ENCODE peak calls at places on chromosomes 13 and 19, in six cellular contexts. O, M, W, X, L and Z are unnamed samples.

GRCh38 chr19:11422163-11423068 is 3.3 kb upstream of the RGL3 start:
- DNase-seq in O (peak), M (no peak), W (peak), X (peak), L (peak), Z (peak)

GRCh38 chr13:111245781-111246384 is 74.6 kb upstream of the TEX29 start:
- DNase-seq in O (peak), M (peak), W (no peak), X (no peak), L (no peak), Z (no peak)

GRCh38 chr19:39139305-39140194 is 14.0 kb downstream of the PAK4 start:
- DNase-seq in O (peak), M (no peak), W (peak), X (peak), L (no peak), Z (no peak)

GRCh38 chr19:52140077-52140710 is 456 bp upstream of the ZNF616 start:
- DNase-seq in O (peak), M (no peak), W (no peak), X (no peak), L (no peak), Z (no peak)

GRCh38 chr13:67469623-67470022 is 239.5 kb upstream of the PCDH9 start:
- DNase-seq in O (no peak), M (no peak), W (no peak), X (no peak), L (no peak), Z (no peak)

GRCh38 chr19:7772752-7773291 is 9.8 kb downstream of the CLEC4M start:
- DNase-seq in O (peak), M (no peak), W (peak), X (no peak), L (no peak), Z (no peak)

GRCh38 chr13:63628310-63628709 is 2212.7 kb upstream of the PCDH20 start:
- DNase-seq in O (no peak), M (no peak), W (no peak), X (no peak), L (no peak), Z (no peak)

GRCh38 chr13:51435002-51435578 is 17.7 kb downstream of the INTS6 start:
- DNase-seq in O (no peak), M (peak), W (peak), X (no peak), L (no peak), Z (no peak)

GRCh38 chr13:97226788-97227627 is 4.9 kb downstream of the MBNL2 start:
- DNase-seq in O (no peak), M (no peak), W (peak), X (peak), L (no peak), Z (peak)

GRCh38 chr19:15288146-15288963 is 44.0 kb downstream of the BRD4 start:
- DNase-seq in O (no peak), M (peak), W (no peak), X (no peak), L (no peak), Z (peak)

GRCh38 chr19:7515471-7516226 is at the start of gene ZNF358:
- DNase-seq in O (peak), M (peak), W (peak), X (no peak), L (peak), Z (peak)

GRCh38 chr19:31349160-31349881 is at the start of gene TSHZ3:
- DNase-seq in O (peak), M (peak), W (peak), X (no peak), L (peak), Z (no peak)

GRCh38 chr13:20446405-20446804 is 79.3 kb downstream of the CRYL1 start:
- DNase-seq in O (no peak), M (no peak), W (no peak), X (no peak), L (no peak), Z (no peak)

GRCh38 chr19:6739390-6739883 is at the start of gene TRIP10:
- DNase-seq in O (peak), M (peak), W (peak), X (no peak), L (peak), Z (peak)

GRCh38 chr13:40629678-40630384 is 36.6 kb downstream of the FOXO1 start:
- DNase-seq in O (no peak), M (no peak), W (no peak), X (no peak), L (no peak), Z (peak)

GRCh38 chr13:48585456-48585840 is 52.6 kb upstream of the RCBTB2 start:
- DNase-seq in O (peak), M (no peak), W (no peak), X (no peak), L (no peak), Z (no peak)

GRCh38 chr13:51364404-51365008 is 25.0 kb downstream of the SERPINE3 start:
- DNase-seq in O (peak), M (peak), W (peak), X (peak), L (no peak), Z (no peak)

GRCh38 chr13:27981006-27981708 is 7.3 kb downstream of the URAD start:
- DNase-seq in O (no peak), M (no peak), W (no peak), X (no peak), L (no peak), Z (no peak)

GRCh38 chr13:21683034-21683733 is 12.3 kb downstream of the FGF9 start:
- DNase-seq in O (peak), M (peak), W (no peak), X (no peak), L (no peak), Z (no peak)

GRCh38 chr19:53881482-53882390 is at the start of gene PRKCG:
- DNase-seq in O (no peak), M (no peak), W (peak), X (no peak), L (peak), Z (no peak)

DNA sequence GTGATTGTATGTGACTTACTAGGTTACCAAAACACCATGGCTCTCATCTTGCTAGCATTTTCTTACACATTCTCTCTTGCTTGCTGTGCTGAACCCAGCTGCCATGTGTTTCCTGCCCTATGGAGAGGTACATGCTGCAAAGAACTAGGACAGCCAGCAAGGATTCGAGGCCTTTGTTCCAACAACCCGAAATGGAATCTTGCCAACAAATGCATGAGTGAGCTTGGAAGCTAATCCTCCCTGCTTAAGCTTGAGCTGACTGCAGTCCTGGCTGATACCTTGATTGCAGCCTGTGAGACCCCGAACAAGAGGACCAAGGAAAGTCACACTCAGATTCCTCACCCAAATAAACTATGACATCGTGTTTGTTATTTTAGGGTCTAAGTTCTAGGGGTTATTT is 651.2 kb downstream of the SLITRK6 start:
- DNase-seq in O (peak), M (no peak), W (peak), X (no peak), L (no peak), Z (no peak)
- H3K4me3 ChIP-seq in O (no peak), M (no peak), W (no peak), X (no peak), L (no peak), Z (no peak)

DNA sequence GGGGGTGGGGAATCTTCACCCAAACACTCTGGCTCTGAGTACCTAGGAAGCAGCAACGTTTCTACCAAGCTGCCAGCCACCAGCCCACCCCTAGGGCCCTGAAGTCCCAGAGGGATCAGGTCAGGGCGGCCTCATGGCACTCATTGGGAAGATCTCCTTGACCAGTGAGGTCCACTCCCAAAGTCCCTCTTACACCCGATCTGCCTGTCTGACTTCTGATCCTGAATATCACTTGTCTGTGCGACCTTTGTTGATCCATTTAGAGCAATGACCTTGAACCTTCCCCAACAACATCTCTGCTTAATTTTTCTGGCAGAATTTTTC is 2.1 kb upstream of the GNA15 start:
- DNase-seq in O (no peak), M (no peak), W (no peak), X (no peak), L (no peak), Z (no peak)
- H3K9ac ChIP-seq in O (no peak), M (no peak), W (no peak), X (no peak), L (no peak), Z (no peak)

GRCh38 chr13:109868583-109869311 is 82.4 kb upstream of the IRS2 start:
- DNase-seq in O (no peak), M (peak), W (no peak), X (no peak), L (no peak), Z (no peak)
- H3K4me3 ChIP-seq in O (no peak), M (no peak), W (no peak), X (no peak), L (no peak), Z (no peak)

GRCh38 chr19:47429140-47429793 is 9.9 kb upstream of the MEIS3 start:
- DNase-seq in O (no peak), M (no peak), W (peak), X (no peak), L (peak), Z (no peak)

GRCh38 chr19:47432499-47432898 is 13.2 kb upstream of the MEIS3 start:
- DNase-seq in O (no peak), M (no peak), W (no peak), X (no peak), L (no peak), Z (no peak)

GRCh38 chr19:47432091-47432490 is 12.8 kb upstream of the MEIS3 start:
- DNase-seq in O (no peak), M (no peak), W (no peak), X (no peak), L (no peak), Z (no peak)

GRCh38 chr19:47428177-47428894 is 9.0 kb upstream of the MEIS3 start:
- DNase-seq in O (peak), M (peak), W (peak), X (peak), L (peak), Z (peak)

GRCh38 chr19:47430041-47430802 is 10.9 kb upstream of the MEIS3 start:
- DNase-seq in O (peak), M (peak), W (peak), X (no peak), L (peak), Z (no peak)
- H3K9ac ChIP-seq in O (no peak), M (no peak), W (peak), X (peak), L (peak), Z (no peak)

DNA sequence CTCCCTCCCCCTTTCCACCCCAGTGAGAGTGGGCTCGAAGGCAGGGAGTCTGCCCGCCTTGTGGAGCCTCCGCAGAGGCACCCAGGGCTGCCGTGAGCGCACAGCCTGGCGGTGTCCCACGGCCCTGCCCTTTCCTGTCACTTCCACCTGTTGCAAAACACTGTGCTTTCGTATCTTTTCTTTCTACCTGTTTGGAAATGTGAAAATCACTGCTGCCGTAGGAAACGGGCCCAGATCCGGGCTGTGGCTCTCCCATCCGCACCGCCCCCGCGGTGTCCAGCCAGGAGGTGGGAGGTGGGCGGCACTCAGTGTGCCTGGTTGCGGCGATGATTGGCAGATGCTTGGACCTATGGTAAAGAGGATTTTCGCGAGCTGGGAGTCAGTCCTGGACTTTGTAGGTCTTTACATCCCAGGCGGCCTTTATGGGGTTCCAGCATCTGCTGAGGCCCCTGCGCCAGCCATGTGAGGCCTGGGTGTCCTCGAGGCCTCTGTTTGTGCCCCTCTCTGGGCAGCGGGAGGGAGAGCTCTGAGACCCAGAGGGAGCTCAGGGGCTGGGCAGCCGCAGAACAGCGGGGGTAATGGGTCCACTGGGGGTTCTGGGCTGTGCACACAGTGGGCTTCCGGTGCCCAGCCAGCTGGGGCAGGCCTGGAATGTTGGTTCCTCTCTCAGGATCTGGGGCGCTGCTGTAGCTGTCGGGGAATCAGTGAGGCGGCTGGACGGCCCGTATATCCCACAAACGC is 6.1 kb downstream of the STK11 start:
- DNase-seq in O (peak), M (no peak), W (peak), X (no peak), L (no peak), Z (no peak)
- H3K4me3 ChIP-seq in O (no peak), M (no peak), W (no peak), X (no peak), L (no peak), Z (no peak)

GRCh38 chr19:17244618-17245534 is 843 bp downstream of the NR2F6 start:
- DNase-seq in O (no peak), M (no peak), W (no peak), X (no peak), L (no peak), Z (no peak)

GRCh38 chr19:17243340-17243853 is 2.3 kb downstream of the NR2F6 start:
- DNase-seq in O (no peak), M (no peak), W (no peak), X (no peak), L (no peak), Z (no peak)

GRCh38 chr19:17245535-17245984 is at the start of gene NR2F6:
- DNase-seq in O (no peak), M (no peak), W (no peak), X (no peak), L (no peak), Z (no peak)

GRCh38 chr19:17242431-17243208 is 3.1 kb downstream of the NR2F6 start:
- DNase-seq in O (no peak), M (no peak), W (no peak), X (no peak), L (no peak), Z (no peak)

GRCh38 chr19:17243854-17244617 is 1.7 kb downstream of the NR2F6 start:
- DNase-seq in O (no peak), M (peak), W (peak), X (no peak), L (peak), Z (no peak)
- H3K9ac ChIP-seq in O (peak), M (peak), W (peak), X (peak), L (peak), Z (no peak)

GRCh38 chr19:17328517-17329060 is 6.1 kb downstream of the ANO8 start:
- DNase-seq in O (no peak), M (no peak), W (no peak), X (no peak), L (peak), Z (no peak)

GRCh38 chr19:17327068-17327653 is 7.5 kb downstream of the ANO8 start:
- DNase-seq in O (no peak), M (no peak), W (no peak), X (no peak), L (no peak), Z (no peak)

GRCh38 chr19:17326595-17326966 is 8.1 kb downstream of the ANO8 start:
- DNase-seq in O (no peak), M (no peak), W (peak), X (no peak), L (no peak), Z (no peak)

GRCh38 chr19:17329061-17329767 is 5.4 kb downstream of the ANO8 start:
- DNase-seq in O (no peak), M (no peak), W (no peak), X (no peak), L (peak), Z (no peak)

GRCh38 chr19:17327654-17328516 is 6.8 kb downstream of the ANO8 start:
- DNase-seq in O (no peak), M (no peak), W (peak), X (no peak), L (peak), Z (no peak)
- H3K4me3 ChIP-seq in O (no peak), M (no peak), W (peak), X (peak), L (peak), Z (no peak)

GRCh38 chr13:109665781-109666249 is 120.6 kb downstream of the IRS2 start:
- DNase-seq in O (no peak), M (no peak), W (no peak), X (no peak), L (no peak), Z (no peak)
- H3K9ac ChIP-seq in O (no peak), M (no peak), W (no peak), X (no peak), L (no peak), Z (no peak)

DNA sequence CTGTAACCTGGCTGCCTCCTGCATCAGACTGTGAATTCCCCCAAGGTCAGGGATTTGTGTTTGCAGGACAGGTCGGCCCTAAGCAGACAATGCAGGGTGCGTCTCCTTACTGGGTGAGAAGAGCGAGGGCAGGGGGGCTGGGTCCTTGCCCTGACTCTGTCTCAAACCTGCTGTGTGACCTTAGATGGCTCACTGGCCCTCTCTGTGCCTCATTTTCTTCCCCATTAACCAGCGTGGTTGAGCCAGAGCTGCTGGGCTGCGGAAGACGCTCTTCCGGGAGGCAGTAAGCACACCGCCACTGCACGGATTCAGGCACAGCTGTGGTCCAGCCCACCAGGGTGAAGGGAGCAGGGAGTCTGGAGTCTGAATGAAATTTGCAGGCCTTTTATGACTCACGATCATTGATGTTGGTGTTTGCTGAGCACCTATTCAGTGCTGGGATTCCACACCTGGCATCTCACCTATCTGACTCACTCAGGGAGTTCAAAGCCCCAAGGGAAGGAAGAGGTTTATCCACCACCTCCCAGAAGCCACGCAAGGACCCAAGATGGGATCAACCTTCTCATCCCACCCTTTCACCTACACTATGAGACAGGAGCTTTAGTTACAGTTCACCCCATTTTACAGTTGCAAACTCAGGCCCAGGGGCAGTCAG is 2.5 kb downstream of the AKT1S1 start:
- DNase-seq in O (no peak), M (no peak), W (no peak), X (no peak), L (no peak), Z (no peak)
- H3K4me3 ChIP-seq in O (no peak), M (no peak), W (no peak), X (no peak), L (peak), Z (no peak)